ENCODE peak calls at places on chromosome 17, in nine cellular contexts. W is activated T-cell treated with anti-CD3 and anti-CD28 coated beads for 1 hour; H is brain pericyte; O is stimulated activated CD4-positive, alpha-beta T cell treated with anti-CD3 and anti-CD28 coated beads, Interleukin-1b, Interleukin-23, amount 100 ng/mL, for 1 hour; U is AG04450; E is type B pancreatic cell; D is neural progenitor cell; G is iris pigment epithelial cell; K is omental fat pad. N is an unnamed sample.

GRCh38 chr17:40318835-40319332 is 9.9 kb downstream of the RARA start:
- DNase-seq in W (no peak), H (no peak), O (no peak), U (no peak), E (no peak), D (no peak), G (no peak), K (peak), N (no peak)

GRCh38 chr17:614637-615546 is 99.7 kb downstream of the VPS53 start:
- DNase-seq in W (no peak), H (no peak), O (no peak), U (no peak), E (no peak), D (no peak), G (peak), K (no peak), N (no peak)

GRCh38 chr17:66985838-66986237 is 21.3 kb downstream of the CACNG4 start:
- DNase-seq in W (no peak), H (no peak), O (no peak), U (no peak), E (no peak), D (no peak), G (no peak), K (no peak), N (no peak)

GRCh38 chr17:56099649-56100048 is 53.6 kb upstream of the ANKFN1 start:
- DNase-seq in W (no peak), H (no peak), O (no peak), U (no peak), E (no peak), D (no peak), G (no peak), K (no peak), N (peak)

GRCh38 chr17:78826836-78827509 is 13.6 kb downstream of the USP36 start:
- DNase-seq in W (no peak), H (no peak), O (no peak), U (no peak), E (no peak), D (no peak), G (no peak), K (no peak), N (no peak)

GRCh38 chr17:42111901-42112551 is 488 bp downstream of the DHX58 start:
- DNase-seq in W (peak), H (no peak), O (no peak), U (no peak), E (no peak), D (no peak), G (peak), K (no peak), N (no peak)

GRCh38 chr17:48486557-48486956 is 44.3 kb downstream of the HOXB1 start:
- DNase-seq in W (no peak), H (no peak), O (no peak), U (peak), E (no peak), D (peak), G (peak), K (no peak), N (peak)

GRCh38 chr17:39138416-39139136 is 12.9 kb downstream of the PLXDC1 start:
- DNase-seq in W (no peak), H (no peak), O (no peak), U (no peak), E (no peak), D (no peak), G (no peak), K (no peak), N (no peak)

GRCh38 chr17:42795061-42795460 is 3.4 kb downstream of the COA3 start:
- DNase-seq in W (no peak), H (no peak), O (no peak), U (no peak), E (no peak), D (no peak), G (no peak), K (no peak), N (no peak)

GRCh38 chr17:19290047-19290705 is 53.0 kb downstream of the EPN2 start:
- DNase-seq in W (no peak), H (no peak), O (no peak), U (no peak), E (no peak), D (no peak), G (no peak), K (no peak), N (no peak)

GRCh38 chr17:47870042-47870441 is 19.1 kb upstream of the SP6 start:
- DNase-seq in W (no peak), H (no peak), O (no peak), U (no peak), E (no peak), D (no peak), G (no peak), K (no peak), N (no peak)